ENCODE peak calls at places on chromosome 16, in eight cellular contexts. Y is choroid plexus epithelial cell, H is esophagus squamous epithelium, X is H9, D is omental fat pad, M is B cell, G is HFFc6, S is left ventricle myocardium inferior. O is an unnamed sample.

GRCh38 chr16:15517743-15518142 is 83.4 kb downstream of the BMERB1 start:
- DNase-seq in Y (no peak), H (no peak), X (no peak), D (no peak), M (no peak), G (no peak), S (no peak), O (no peak)

GRCh38 chr16:11340710-11341109 is 4.5 kb upstream of the RMI2 start:
- DNase-seq in Y (no peak), H (no peak), X (peak), D (no peak), M (no peak), G (no peak), S (no peak), O (no peak)

GRCh38 chr16:71929048-71929447 is 33.7 kb downstream of the IST1 start:
- DNase-seq in Y (peak), H (no peak), X (no peak), D (no peak), M (no peak), G (peak), S (no peak), O (peak)

GRCh38 chr16:1580256-1580655 is 31.6 kb downstream of the IFT140 start:
- DNase-seq in Y (no peak), H (no peak), X (no peak), D (no peak), M (no peak), G (no peak), S (no peak), O (peak)

GRCh38 chr16:75593825-75594820 is 27.9 kb downstream of the GABARAPL2 start:
- DNase-seq in Y (peak), H (no peak), X (peak), D (no peak), M (no peak), G (peak), S (no peak), O (peak)

GRCh38 chr16:66846831-66847230 is 2.6 kb downstream of the CA7 start:
- DNase-seq in Y (no peak), H (no peak), X (no peak), D (no peak), M (no peak), G (no peak), S (no peak), O (no peak)

GRCh38 chr16:56671706-56672105 is 2.1 kb downstream of the MT1H start:
- DNase-seq in Y (no peak), H (no peak), X (no peak), D (no peak), M (no peak), G (no peak), S (no peak), O (no peak)

GRCh38 chr16:620700-621525 is 9.9 kb upstream of the WFIKKN1 start:
- DNase-seq in Y (no peak), H (no peak), X (peak), D (no peak), M (no peak), G (no peak), S (no peak), O (no peak)

GRCh38 chr16:57147381-57148191 is 38.3 kb downstream of the PSME3IP1 start:
- DNase-seq in Y (peak), H (no peak), X (peak), D (peak), M (no peak), G (peak), S (no peak), O (peak)

GRCh38 chr16:73031155-73031866 is 16.6 kb downstream of the ZFHX3 start:
- DNase-seq in Y (no peak), H (no peak), X (no peak), D (no peak), M (no peak), G (peak), S (no peak), O (no peak)
- TF ChIP-seq CTCF in Y (peak), H (no peak), X (no peak), D (no peak), M (no peak), G (peak), S (no peak), O (no peak)

GRCh38 chr16:85675528-85675927 is 13.2 kb downstream of the GINS2 start:
- DNase-seq in Y (peak), H (no peak), X (no peak), D (no peak), M (no peak), G (peak), S (no peak), O (peak)
- TF ChIP-seq CTCF in Y (peak), H (peak), X (peak), D (no peak), M (peak), G (peak), S (peak), O (peak)

GRCh38 chr16:81900014-81900413 is 111.3 kb downstream of the SDR42E1 start:
- DNase-seq in Y (no peak), H (no peak), X (no peak), D (no peak), M (no peak), G (no peak), S (no peak), O (no peak)
- TF ChIP-seq CTCF in Y (no peak), H (no peak), X (no peak), D (no peak), M (no peak), G (peak), S (no peak), O (no peak)

GRCh38 chr16:84738255-84739038 is 38.6 kb downstream of the USP10 start:
- DNase-seq in Y (peak), H (no peak), X (peak), D (peak), M (peak), G (peak), S (peak), O (peak)

GRCh38 chr16:84737658-84738057 is 37.9 kb downstream of the USP10 start:
- DNase-seq in Y (no peak), H (no peak), X (no peak), D (no peak), M (no peak), G (no peak), S (no peak), O (no peak)

GRCh38 chr16:84732674-84733352 is 33.0 kb downstream of the USP10 start:
- DNase-seq in Y (no peak), H (no peak), X (no peak), D (no peak), M (no peak), G (no peak), S (no peak), O (no peak)

GRCh38 chr16:84737192-84737591 is 37.4 kb downstream of the USP10 start:
- DNase-seq in Y (no peak), H (no peak), X (no peak), D (no peak), M (no peak), G (no peak), S (no peak), O (no peak)

GRCh38 chr16:84735846-84736586 is 36.2 kb downstream of the USP10 start:
- DNase-seq in Y (no peak), H (no peak), X (no peak), D (no peak), M (no peak), G (no peak), S (no peak), O (no peak)
- TF ChIP-seq CTCF in Y (peak), H (no peak), X (no peak), D (no peak), M (no peak), G (peak), S (peak), O (no peak)

DNA sequence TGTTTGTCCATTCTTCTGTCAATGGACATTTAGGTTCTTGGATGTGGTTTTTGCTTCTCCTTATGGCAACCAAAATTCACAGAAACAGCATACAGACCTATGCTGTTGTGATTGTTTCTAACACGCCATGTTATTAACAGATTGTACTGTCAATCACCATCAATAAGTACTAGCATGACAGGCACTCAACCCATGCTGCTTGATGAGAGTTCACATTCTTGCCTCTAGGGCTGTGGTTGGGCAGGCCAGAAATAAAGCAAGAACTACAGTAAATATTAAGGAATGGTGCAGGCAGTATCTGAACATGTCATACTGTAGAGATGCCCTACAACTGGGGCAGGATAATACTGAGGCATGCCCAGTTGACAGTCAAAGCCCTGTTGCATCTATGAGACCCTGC is 171.2 kb upstream of the ZFHX3 start:
- DNase-seq in Y (no peak), H (no peak), X (no peak), D (no peak), M (no peak), G (no peak), S (no peak), O (no peak)
- TF ChIP-seq CTCF in Y (peak), H (no peak), X (peak), D (no peak), M (no peak), G (peak), S (no peak), O (no peak)

O was measured in endothelial cell of umbilical vein.